ENCODE peak calls at places on chromosome 14, in seven cellular contexts. E, I, T, G, P, O and A are unnamed samples.
A peak's percentile ranks its signal among the peaks of the same experiment; 100 is the strongest.

GRCh38 chr14:26597136-26598080 is at the start of gene NOVA1:
- DNase-seq in I (peak; percentile 6), P (no peak), G (peak; percentile 39), O (peak; percentile 83), T (no peak), E (peak; percentile 66), A (peak; percentile 87)

GRCh38 chr14:21498540-21499526 is 12.3 kb downstream of the METTL3 start:
- DNase-seq in P (peak; percentile 33), E (no peak), O (no peak), I (no peak), T (no peak), G (no peak), A (no peak)

GRCh38 chr14:30679032-30679431 is 56.9 kb downstream of the SCFD1 start:
- DNase-seq in O (no peak), P (no peak), E (no peak), I (no peak), G (no peak), T (no peak), A (no peak)

GRCh38 chr14:46985529-46986137 is 334.1 kb upstream of the RPL10L start:
- DNase-seq in G (no peak), O (no peak), E (no peak), T (no peak), P (no peak), I (no peak), A (no peak)

GRCh38 chr14:20934148-20934762 is 21.0 kb upstream of the RNASE2 start:
- DNase-seq in T (no peak), E (no peak), P (no peak), O (no peak), G (no peak), I (peak; percentile 68), A (no peak)

GRCh38 chr14:20516921-20517320 is 11.6 kb downstream of the RNASE10 start:
- DNase-seq in E (no peak), I (no peak), O (no peak), T (peak; percentile 45), P (no peak), G (no peak), A (no peak)

GRCh38 chr14:23068792-23069412 is 11.6 kb upstream of the CDH24 start:
- DNase-seq in O (peak; percentile 94), E (no peak), P (peak; percentile 90), I (peak; percentile 81), G (peak; percentile 79), T (peak; percentile 69), A (peak; percentile 88)

GRCh38 chr14:57933363-57933762 is 67.5 kb upstream of the SLC35F4 start:
- DNase-seq in G (no peak), T (no peak), P (no peak), I (no peak), O (no peak), E (no peak), A (no peak)

GRCh38 chr14:103688906-103689902 is 26.0 kb downstream of the XRCC3 start:
- DNase-seq in I (no peak), P (peak; percentile 35), O (no peak), G (no peak), T (no peak), E (no peak), A (no peak)

GRCh38 chr14:29822430-29822709 is 105.3 kb downstream of the PRKD1 start:
- DNase-seq in O (no peak), E (no peak), P (no peak), I (no peak), G (no peak), T (no peak), A (no peak)

GRCh38 chr14:61573321-61573720 is 122.0 kb upstream of the HIF1A start:
- DNase-seq in P (no peak), E (no peak), G (peak; percentile 17), I (no peak), O (peak; percentile 15), T (no peak), A (no peak)